ENCODE peak calls at places on chromosomes 5 and 9, in nine cellular contexts. M is IMR-90, G is heart right ventricle, V is psoas muscle, J is left lung, Z is tibial nerve, O is mammary epithelial cell, I is gastrocnemius medialis, E is tibial artery. S is an unnamed sample. For H3K4me1, the result is how much of the 10 kb centered on the place peaks cover.

GRCh38 chr9:71446081-71446480 is 322.2 kb downstream of the CEMIP2 start:
- DNase-seq in O (no peak), G (no peak), M (no peak), I (no peak), V (no peak), Z (no peak), E (no peak), J (no peak), S (no peak)

GRCh38 chr5:112738180-112738560 is 485 bp downstream of the APC start:
- DNase-seq in M (no peak), V (no peak), E (no peak), Z (no peak), G (no peak), O (no peak), J (no peak), I (no peak), S (peak)

GRCh38 chr9:101566904-101567724 is 27.7 kb downstream of the PPP3R2 start:
- DNase-seq in J (no peak), V (no peak), I (no peak), Z (no peak), E (no peak), O (peak), G (no peak), M (peak), S (no peak)

GRCh38 chr5:66829826-66830225 is 233.6 kb downstream of the MAST4 start:
- DNase-seq in M (peak), I (no peak), V (no peak), J (no peak), G (no peak), O (peak), E (no peak), Z (no peak), S (peak)

GRCh38 chr5:6638236-6638635 is 5.0 kb downstream of the SRD5A1 start:
- DNase-seq in E (no peak), Z (no peak), G (no peak), I (no peak), J (no peak), V (no peak), M (no peak), O (peak), S (peak)

GRCh38 chr9:136791466-136792276 is 527 bp downstream of the TMEM141 start:
- DNase-seq in G (peak), M (no peak), E (peak), J (peak), V (peak), I (peak), O (peak), Z (no peak), S (peak)

GRCh38 chr9:9557804-9558334 is 1054.9 kb downstream of the PTPRD start:
- DNase-seq in E (no peak), G (no peak), J (no peak), Z (no peak), M (no peak), O (no peak), I (no peak), V (no peak), S (no peak)

GRCh38 chr9:77011973-77012817 is 7.3 kb upstream of the FOXB2 start:
- DNase-seq in V (peak), O (no peak), J (peak), E (peak), M (peak), Z (peak), I (peak), G (peak), S (no peak)

GRCh38 chr5:90173299-90174030 is 236.1 kb downstream of the CETN3 start:
- DNase-seq in G (no peak), I (no peak), E (no peak), M (no peak), O (no peak), V (no peak), J (no peak), Z (no peak), S (peak)

GRCh38 chr5:1887400-1888360 is 5.0 kb upstream of the IRX4 start:
- DNase-seq in G (no peak), M (no peak), I (no peak), V (no peak), E (no peak), O (peak), J (peak), Z (no peak), S (no peak)

GRCh38 chr5:95801961-95802360 is 20.6 kb downstream of the GLRX start:
- DNase-seq in I (no peak), E (no peak), O (no peak), Z (no peak), G (no peak), V (no peak), J (no peak), M (no peak), S (no peak)

GRCh38 chr5:141260458-141261237 is 15.5 kb downstream of the PCDHB15 start:
- DNase-seq in Z (no peak), E (no peak), I (no peak), O (no peak), G (no peak), M (peak), J (no peak), V (no peak), S (peak)

GRCh38 chr5:65548281-65548680 is 14.7 kb downstream of the CENPK start:
- DNase-seq in G (no peak), V (no peak), Z (no peak), J (no peak), I (no peak), M (no peak), O (no peak), E (no peak), S (no peak)

GRCh38 chr9:34556951-34557350 is 32.6 kb downstream of the CNTFR start:
- DNase-seq in E (no peak), I (no peak), Z (no peak), J (peak), G (no peak), V (no peak), M (no peak), O (no peak), S (no peak)

GRCh38 chr5:132456553-132457361 is 33.8 kb downstream of the IRF1 start:
- DNase-seq in E (peak), V (peak), O (no peak), M (no peak), I (peak), J (peak), Z (no peak), G (peak), S (no peak)

GRCh38 chr5:132458651-132459030 is 31.9 kb downstream of the IRF1 start:
- DNase-seq in J (no peak), V (no peak), M (peak), O (peak), Z (no peak), E (no peak), I (no peak), G (no peak), S (no peak)

GRCh38 chr5:132457371-132458225 is 33.0 kb downstream of the IRF1 start:
- DNase-seq in J (peak), V (peak), I (peak), O (no peak), E (peak), G (no peak), M (peak), Z (no peak), S (no peak)

GRCh38 chr5:132458226-132458560 is 32.4 kb downstream of the IRF1 start:
- DNase-seq in Z (no peak), O (peak), M (peak), V (no peak), J (no peak), G (no peak), I (no peak), E (no peak), S (no peak)

GRCh38 chr5:132455614-132456115 is 34.9 kb downstream of the IRF1 start:
- DNase-seq in M (no peak), O (no peak), I (no peak), G (no peak), V (no peak), Z (no peak), E (no peak), J (no peak), S (no peak)
- H3K4me1 ChIP-seq in M (under half), O (under half), I (half or more), G (under half), V (under half), Z (half or more), E (under half), J (under half), S (under half)

DNA sequence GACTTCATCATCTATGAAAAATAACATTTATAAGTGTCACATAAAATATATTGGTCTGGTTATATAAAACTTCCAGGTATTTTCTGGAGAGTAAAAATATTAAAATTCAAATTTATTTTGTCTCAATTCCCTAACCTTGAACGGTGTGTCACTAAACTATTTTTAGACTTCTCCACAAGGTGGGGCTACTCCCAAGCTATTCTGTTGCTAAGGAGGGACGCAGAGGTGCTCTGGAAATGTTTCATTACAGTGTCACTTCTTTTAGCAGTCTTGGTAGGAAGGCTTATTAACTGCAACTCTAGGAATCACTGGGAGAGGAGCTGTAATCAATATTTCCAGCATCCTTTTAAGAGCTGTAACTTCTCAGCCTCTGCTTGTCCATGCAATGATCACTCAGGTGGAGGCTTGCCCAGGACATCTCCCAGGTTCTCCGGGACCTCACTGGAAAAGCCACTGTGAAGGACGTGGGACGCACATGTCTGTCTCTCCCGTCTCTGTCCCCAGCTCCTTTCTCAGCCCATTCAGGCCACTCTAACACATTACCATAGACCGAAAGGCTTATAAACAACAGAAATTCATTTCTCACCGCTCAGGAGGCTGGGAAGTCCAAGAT is 32.5 kb upstream of the DNAH5 start:
- DNase-seq in J (no peak), O (peak), M (peak), V (no peak), I (no peak), E (no peak), Z (no peak), G (no peak), S (peak)
- TF ChIP-seq CTCF in J (no peak), O (peak), M (peak), V (peak), I (no peak), E (no peak), Z (no peak), G (peak), S (peak)

GRCh38 chr5:143071927-143072326 is 301.8 kb downstream of the ARHGAP26 start:
- DNase-seq in M (no peak), E (no peak), O (no peak), V (no peak), J (no peak), I (no peak), Z (no peak), G (no peak), S (no peak)
- H3K27ac ChIP-seq in M (no peak), E (no peak), O (no peak), V (no peak), J (no peak), I (no peak), Z (no peak), G (no peak), S (no peak)

DNA sequence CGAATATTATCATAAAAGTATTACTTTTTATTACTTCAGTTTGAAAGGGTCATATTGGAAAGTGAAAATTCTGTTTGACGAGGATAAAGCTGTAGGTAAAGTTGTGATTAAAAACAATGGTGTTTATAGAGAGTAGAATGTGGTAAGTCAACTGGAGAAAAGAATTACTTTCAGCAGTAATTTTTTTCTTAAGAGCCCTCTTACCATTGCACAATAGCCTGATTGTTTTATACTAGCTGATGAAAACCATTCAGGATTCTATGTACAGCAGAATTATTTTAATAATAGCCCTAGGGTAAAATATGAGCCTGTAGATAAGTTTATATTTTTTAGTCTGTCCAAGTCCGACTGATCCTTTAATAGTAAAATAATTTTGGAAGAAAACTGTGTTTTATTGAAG is 16.6 kb downstream of the CDC42SE2 start:
- DNase-seq in E (no peak), M (no peak), G (no peak), Z (no peak), J (no peak), I (no peak), O (no peak), V (no peak), S (no peak)
- H3K4me1 ChIP-seq in E (under half), M (under half), G (under half), Z (under half), J (under half), I (under half), O (under half), V (under half), S (under half)

GRCh38 chr9:130284690-130285089 is 19.1 kb downstream of the HMCN2 start:
- DNase-seq in Z (no peak), I (no peak), M (no peak), E (no peak), G (no peak), V (no peak), J (no peak), O (no peak), S (no peak)

GRCh38 chr9:130283514-130284248 is 18.1 kb downstream of the HMCN2 start:
- DNase-seq in J (no peak), Z (no peak), O (no peak), E (no peak), M (no peak), I (no peak), V (no peak), G (no peak), S (no peak)

GRCh38 chr9:130285271-130285670 is 19.7 kb downstream of the HMCN2 start:
- DNase-seq in G (no peak), V (no peak), O (no peak), E (no peak), J (no peak), Z (no peak), I (no peak), M (no peak), S (no peak)

GRCh38 chr9:130284249-130284625 is 18.7 kb downstream of the HMCN2 start:
- DNase-seq in M (no peak), I (no peak), J (no peak), E (no peak), O (no peak), V (no peak), Z (no peak), G (no peak), S (no peak)

DNA sequence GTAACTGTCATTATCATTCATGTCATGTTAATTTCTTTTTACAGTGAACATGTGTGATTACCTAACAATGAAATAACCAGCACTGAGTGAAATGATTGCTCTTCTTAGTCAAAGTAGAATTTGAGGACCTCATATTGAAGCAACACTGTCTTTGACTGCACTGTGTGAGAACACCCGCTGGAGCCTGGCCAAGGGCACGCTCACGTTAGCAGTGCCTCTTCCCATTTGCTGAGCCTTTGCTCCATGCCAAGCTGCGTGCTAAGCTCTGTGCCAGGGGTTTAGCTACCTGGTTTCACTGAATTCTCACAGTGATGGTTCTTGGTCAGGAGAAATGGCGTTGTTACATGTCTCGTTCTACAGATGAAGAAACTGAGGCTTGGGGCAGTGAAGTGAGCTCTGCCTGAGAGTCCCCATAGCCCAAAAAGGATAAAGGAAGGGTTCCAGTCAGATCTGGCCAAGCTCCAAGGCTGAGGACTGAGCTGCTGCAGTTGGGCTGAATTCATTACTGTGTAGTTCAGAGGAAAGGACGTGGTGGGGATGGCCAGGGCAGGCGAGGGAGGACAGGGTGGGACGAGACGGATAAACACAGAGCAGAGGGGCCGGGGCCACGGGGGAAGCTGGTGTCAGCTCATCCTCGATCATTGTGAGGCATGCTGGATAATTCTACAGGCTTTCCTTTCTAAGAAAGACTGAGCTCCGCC is 16.6 kb downstream of the HMCN2 start:
- DNase-seq in J (no peak), M (no peak), O (no peak), E (peak), V (peak), Z (peak), I (peak), G (no peak), S (no peak)
- TF ChIP-seq CTCF in J (no peak), M (no peak), O (no peak), E (no peak), V (no peak), Z (no peak), I (no peak), G (no peak), S (no peak)

DNA sequence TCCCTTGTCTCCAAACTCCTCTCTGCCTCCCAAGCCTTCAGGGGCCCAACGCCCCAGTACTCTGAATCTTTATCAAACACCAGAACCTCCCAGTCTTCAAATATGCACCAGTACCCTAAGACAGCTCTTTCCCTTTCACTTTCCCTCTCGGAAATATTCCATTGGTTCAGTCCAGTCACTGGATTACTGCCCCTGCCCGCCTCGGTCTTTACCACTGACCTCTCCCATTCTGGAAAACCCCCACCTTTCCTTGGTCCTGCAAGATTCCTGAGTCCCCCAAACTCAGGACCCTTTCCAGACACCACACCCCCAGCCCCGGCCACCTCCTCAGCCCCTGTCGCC is 739 bp downstream of the C5orf15 start:
- DNase-seq in J (no peak), Z (no peak), V (no peak), E (no peak), G (no peak), I (no peak), M (peak), O (peak), S (no peak)
- H3K27ac ChIP-seq in J (peak), Z (peak), V (peak), E (peak), G (peak), I (peak), M (peak), O (peak), S (peak)

DNA sequence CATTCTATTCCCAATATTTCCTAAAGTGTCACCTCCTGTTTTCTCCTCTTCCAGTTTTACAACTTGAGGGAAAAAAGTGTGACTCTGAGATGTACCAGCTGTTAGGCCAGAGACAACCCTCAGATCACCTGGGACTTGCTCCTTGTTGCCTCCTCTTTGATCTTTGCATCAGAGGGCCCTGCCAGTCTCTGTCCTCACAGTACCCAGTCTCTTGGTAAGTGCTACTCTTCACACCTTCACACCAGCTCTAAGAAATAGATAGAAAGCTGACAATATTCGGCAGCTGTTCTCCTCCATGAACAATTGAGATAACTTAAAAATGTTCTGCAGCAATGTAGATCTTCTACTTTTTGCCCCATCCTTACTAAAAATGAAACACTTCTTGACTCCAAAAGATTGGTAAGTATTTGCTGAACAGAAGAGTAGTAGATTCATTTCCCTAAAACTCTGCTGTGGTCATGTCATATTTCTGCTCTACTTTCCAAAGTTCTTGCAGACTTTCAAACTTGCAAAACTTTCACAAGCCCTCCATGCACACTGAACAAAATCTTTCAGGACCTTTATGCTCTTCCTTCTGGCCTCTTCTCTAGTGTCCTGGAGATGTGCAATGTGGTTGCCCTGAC is 188.5 kb downstream of the SNX18 start:
- DNase-seq in M (no peak), E (no peak), I (no peak), J (no peak), V (no peak), O (no peak), Z (no peak), G (no peak), S (no peak)
- H3K4me1 ChIP-seq in M (under half), E (under half), I (under half), J (under half), V (under half), O (under half), Z (under half), G (under half), S (under half)

DNA sequence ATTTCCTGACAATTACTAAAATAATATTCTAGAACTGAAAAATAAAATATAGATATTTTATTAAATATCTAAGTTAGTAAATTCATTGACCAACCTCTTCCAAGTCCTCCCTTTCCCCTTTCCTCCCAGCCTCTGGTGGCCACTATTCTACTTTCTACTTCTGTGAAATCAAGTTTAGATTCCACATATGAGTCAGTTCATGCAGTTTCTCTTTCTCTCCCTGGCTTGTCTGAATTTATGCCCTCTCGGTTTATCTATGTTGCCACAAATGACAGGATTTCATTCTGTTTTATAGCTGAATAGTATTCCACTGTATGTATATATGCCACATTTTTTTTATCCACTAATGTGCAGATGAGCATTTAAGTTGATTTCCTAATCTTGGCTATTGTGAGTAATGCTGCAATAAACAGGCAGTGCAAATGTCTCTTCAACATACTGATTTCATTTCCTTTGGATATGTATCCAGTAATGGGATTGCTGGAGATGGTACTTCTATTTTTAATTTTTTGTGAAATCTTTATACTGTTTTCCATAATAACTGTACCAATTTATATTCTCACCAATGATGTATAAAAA is 52.3 kb downstream of the WDR36 start:
- DNase-seq in J (no peak), Z (no peak), G (no peak), E (no peak), V (no peak), M (no peak), O (peak), I (no peak), S (peak)
- TF ChIP-seq CTCF in J (no peak), Z (no peak), G (no peak), E (no peak), V (no peak), M (no peak), O (no peak), I (no peak), S (no peak)

GRCh38 chr5:52895572-52896296 is 93.4 kb upstream of the ITGA2 start:
- DNase-seq in E (no peak), J (no peak), V (no peak), O (no peak), M (no peak), I (no peak), Z (no peak), G (no peak), S (no peak)
- H3K27ac ChIP-seq in E (peak), J (peak), V (no peak), O (no peak), M (no peak), I (peak), Z (peak), G (no peak), S (no peak)